ENCODE peak calls at places on chromosomes 2 and 18, in ten cellular contexts. R is stomach; X is astrocyte of the spinal cord; W is CD4-positive, alpha-beta T cell; B is activated B cell treated with CpG ODN at 0.5 μM for 24 hours; A is brain microvascular endothelial cell; K is foreskin fibroblast; U is ascending aorta; H is chondrocyte; V is fibroblast of the aortic adventitia. O is an unnamed sample.

GRCh38 chr2:206023183-206023582 is 62.8 kb downstream of the INO80D start:
- DNase-seq in W (no peak), R (no peak), X (no peak), B (no peak), H (no peak), A (no peak), K (no peak), U (no peak), V (peak; percentile 25), O (no peak)

GRCh38 chr2:156565066-156565710 is 129.0 kb downstream of the GPD2 start:
- DNase-seq in V (peak; percentile 49), X (peak; percentile 94), B (no peak), K (peak; percentile 66), H (no peak), U (no peak), A (peak; percentile 86), R (no peak), W (no peak), O (no peak)

GRCh38 chr18:25289040-25289631 is 62.8 kb downstream of the ZNF521 start:
- DNase-seq in U (no peak), A (peak; percentile 91), H (no peak), R (no peak), W (no peak), K (peak; percentile 92), V (peak; percentile 94), X (peak; percentile 95), B (no peak), O (no peak)

GRCh38 chr2:105926960-105927678 is 182.4 kb downstream of the NCK2 start:
- DNase-seq in V (no peak), K (no peak), W (peak; percentile 60), X (no peak), A (no peak), B (no peak), H (no peak), R (no peak), U (no peak), O (no peak)

GRCh38 chr2:112623913-112624777 is 21.6 kb upstream of the SLC20A1 start:
- DNase-seq in R (peak; percentile 63), U (peak; percentile 71), V (peak; percentile 90), W (peak; percentile 52), K (peak; percentile 95), A (peak; percentile 80), H (peak; percentile 30), X (peak; percentile 75), B (no peak), O (peak; percentile 92)

GRCh38 chr2:208006833-208007232 is 18.5 kb downstream of the PLEKHM3 start:
- DNase-seq in H (no peak), A (no peak), X (peak; percentile 36), V (no peak), K (peak; percentile 32), R (no peak), W (no peak), B (no peak), U (no peak), O (no peak)

GRCh38 chr2:10820562-10820961 is 8.0 kb upstream of the PDIA6 start:
- DNase-seq in B (no peak), W (no peak), H (no peak), X (no peak), K (no peak), V (no peak), R (peak; percentile 77), A (no peak), U (no peak), O (no peak)

GRCh38 chr2:191105082-191105481 is 45.7 kb downstream of the STAT4 start:
- DNase-seq in W (no peak), R (no peak), K (peak; percentile 54), V (peak; percentile 24), U (no peak), H (no peak), B (no peak), X (no peak), A (peak; percentile 38), O (no peak)

GRCh38 chr2:197952540-197953202 is 148.3 kb downstream of the PLCL1 start:
- DNase-seq in A (peak; percentile 24), R (no peak), X (peak; percentile 17), V (no peak), H (no peak), U (no peak), W (no peak), B (no peak), K (no peak), O (no peak)

GRCh38 chr18:12659904-12660605 is 2.1 kb upstream of the SPIRE1 start:
- DNase-seq in K (peak; percentile 83), W (no peak), B (no peak), U (peak; percentile 71), A (peak; percentile 47), V (peak; percentile 83), X (peak; percentile 74), H (no peak), R (peak; percentile 35), O (no peak)

GRCh38 chr18:3689091-3689490 is 239.1 kb downstream of the TGIF1 start:
- DNase-seq in W (no peak), U (no peak), V (no peak), H (no peak), A (no peak), X (no peak), B (no peak), R (no peak), K (no peak), O (no peak)

GRCh38 chr2:61855178-61855523 is 1.3 kb upstream of the FAM161A start:
- DNase-seq in K (peak; percentile 37), W (no peak), X (peak; percentile 43), B (peak; percentile 17), R (peak; percentile 32), U (no peak), A (no peak), V (no peak), H (no peak), O (no peak)

GRCh38 chr2:175964195-175964594 is 37.9 kb downstream of the LNPK start:
- DNase-seq in H (no peak), B (no peak), V (no peak), A (no peak), U (no peak), R (no peak), W (no peak), K (peak; percentile 4), X (no peak), O (no peak)

GRCh38 chr2:159109552-159109951 is 141.1 kb downstream of the TANC1 start:
- DNase-seq in A (no peak), V (no peak), W (no peak), U (no peak), K (no peak), H (no peak), B (no peak), R (no peak), X (no peak), O (no peak)

GRCh38 chr2:140506606-140507005 is 1624.2 kb downstream of the LRP1B start:
- DNase-seq in B (no peak), K (peak; percentile 87), R (no peak), V (peak; percentile 35), H (no peak), X (peak; percentile 87), U (no peak), W (no peak), A (peak; percentile 93), O (no peak)

GRCh38 chr18:5527603-5528002 is 16.2 kb downstream of the EPB41L3 start:
- DNase-seq in X (peak; percentile 89), U (no peak), V (peak; percentile 65), K (peak; percentile 92), H (no peak), B (no peak), W (no peak), A (peak; percentile 78), R (no peak), O (no peak)

GRCh38 chr18:62357079-62357719 is 32.1 kb downstream of the TNFRSF11A start:
- DNase-seq in U (no peak), V (no peak), H (no peak), R (no peak), K (no peak), A (no peak), B (no peak), X (no peak), W (no peak), O (no peak)

GRCh38 chr18:62348474-62348873 is 23.4 kb downstream of the TNFRSF11A start:
- DNase-seq in A (no peak), K (no peak), B (no peak), W (no peak), V (no peak), U (no peak), R (no peak), H (no peak), X (no peak), O (no peak)

DNA sequence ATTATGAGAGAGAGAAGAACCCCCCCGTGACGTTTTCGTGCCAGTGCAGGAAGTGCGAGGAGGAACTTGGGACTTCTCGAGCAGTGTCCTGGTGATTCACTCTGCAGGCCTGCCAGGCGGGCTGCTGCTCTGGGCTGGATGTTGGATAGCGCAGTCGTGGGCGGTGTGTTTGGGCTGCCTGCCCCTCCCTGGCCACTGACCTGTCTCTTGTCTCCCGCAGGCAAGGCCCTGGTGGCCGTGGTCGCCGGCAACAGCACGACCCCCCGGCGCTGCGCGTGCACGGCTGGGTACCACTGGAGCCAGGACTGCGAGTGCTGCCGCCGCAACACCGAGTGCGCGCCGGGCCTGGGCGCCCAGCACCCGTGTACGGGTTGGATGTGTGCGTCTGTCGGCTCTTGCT is 29.1 kb downstream of the TNFRSF11A start:
- DNase-seq in K (no peak), A (no peak), W (no peak), V (no peak), B (no peak), X (no peak), R (no peak), U (no peak), H (no peak), O (no peak)
- TF ChIP-seq CTCF in K (no peak), A (no peak), W (no peak), V (no peak), B (no peak), X (no peak), R (no peak), U (no peak), H (no peak), O (no peak)

GRCh38 chr2:134173338-134174016 is 80.4 kb upstream of the MGAT5 start:
- DNase-seq in U (no peak), A (no peak), R (peak; percentile 54), W (no peak), B (no peak), V (no peak), X (no peak), H (no peak), K (no peak), O (no peak)
- TF ChIP-seq CTCF in U (no peak), A (no peak), R (no peak), W (no peak), B (no peak), V (no peak), X (no peak), H (no peak), K (no peak), O (no peak)

GRCh38 chr2:81002906-81003305 is 698.4 kb upstream of the LRRTM1 start:
- DNase-seq in K (no peak), R (no peak), W (no peak), V (no peak), H (no peak), X (no peak), B (no peak), A (no peak), U (no peak), O (no peak)

GRCh38 chr2:81007104-81007503 is 702.6 kb upstream of the LRRTM1 start:
- DNase-seq in X (no peak), U (no peak), W (no peak), V (no peak), A (no peak), B (no peak), R (no peak), H (no peak), K (no peak), O (no peak)
- TF ChIP-seq CTCF in X (no peak), U (no peak), W (no peak), V (no peak), A (no peak), B (no peak), R (no peak), H (no peak), K (no peak), O (no peak)

GRCh38 chr18:79396431-79397287 is 929 bp downstream of the NFATC1 start:
- DNase-seq in K (peak; percentile 69), A (no peak), R (no peak), H (peak; percentile 91), W (no peak), V (peak; percentile 35), U (no peak), B (peak; percentile 61), X (peak; percentile 21), O (no peak)
- TF ChIP-seq CTCF in K (peak; percentile 2), A (peak; percentile 5), R (no peak), H (peak; percentile 73), W (peak; percentile 28), V (no peak), U (peak; percentile 41), B (no peak), X (no peak), O (no peak)

O was measured in CD14-positive monocyte.